ENCODE peak calls at places on chromosome 1, in ten cellular contexts. J is astrocyte; P is uterus; E is Peyer's patch; M is CD8-positive, alpha-beta T cell; C is A549; O is tibial artery; G is breast epithelium; A is ovary; Z is IMR-90. I is an unnamed sample.

GRCh38 chr1:231395051-231395995 is 26.8 kb downstream of the EGLN1 start:
- DNase-seq in J (peak; percentile 99), P (peak; percentile 35), E (no peak), M (no peak), C (peak; percentile 91), O (no peak), G (no peak), A (no peak), Z (peak; percentile 98), I (no peak)

GRCh38 chr1:212762839-212763238 is 28.7 kb downstream of the NSL1 start:
- DNase-seq in J (no peak), P (no peak), E (no peak), M (no peak), C (no peak), O (no peak), G (no peak), A (no peak), Z (no peak), I (no peak)

GRCh38 chr1:43143441-43143888 is 28.6 kb downstream of the EBNA1BP2 start:
- DNase-seq in J (no peak), P (no peak), E (no peak), M (no peak), C (peak; percentile 56), O (no peak), G (no peak), A (no peak), Z (no peak), I (no peak)

GRCh38 chr1:45297604-45298356 is 28.9 kb upstream of the HPDL start:
- DNase-seq in J (no peak), P (no peak), E (no peak), M (no peak), C (no peak), O (no peak), G (no peak), A (no peak), Z (no peak), I (no peak)

GRCh38 chr1:151935154-151935553 is 25.8 kb upstream of the THEM4 start:
- DNase-seq in J (peak; percentile 41), P (no peak), E (no peak), M (no peak), C (no peak), O (no peak), G (no peak), A (no peak), Z (peak; percentile 41), I (no peak)

GRCh38 chr1:73868824-73869223 is 329.2 kb downstream of the LRRIQ3 start:
- DNase-seq in J (no peak), P (no peak), E (no peak), M (no peak), C (no peak), O (no peak), G (no peak), A (no peak), Z (no peak), I (no peak)

GRCh38 chr1:22747021-22747734 is 36.5 kb downstream of the EPHB2 start:
- DNase-seq in J (peak; percentile 93), P (no peak), E (no peak), M (no peak), C (peak; percentile 83), O (no peak), G (no peak), A (no peak), Z (peak; percentile 91), I (no peak)

GRCh38 chr1:85689788-85690404 is 18.3 kb downstream of the ZNHIT6 start:
- DNase-seq in J (no peak), P (no peak), E (no peak), M (no peak), C (no peak), O (no peak), G (no peak), A (no peak), Z (no peak), I (no peak)

GRCh38 chr1:17184822-17185484 is 20.0 kb upstream of the PADI1 start:
- DNase-seq in J (no peak), P (no peak), E (no peak), M (no peak), C (no peak), O (no peak), G (no peak), A (peak; percentile 8), Z (no peak), I (no peak)

GRCh38 chr1:36446780-36447179 is 3.5 kb downstream of the OSCP1 start:
- DNase-seq in J (no peak), P (no peak), E (no peak), M (no peak), C (no peak), O (no peak), G (no peak), A (no peak), Z (no peak), I (no peak)

GRCh38 chr1:8154621-8155052 is 128.5 kb upstream of the ERRFI1 start:
- DNase-seq in J (peak; percentile 88), P (no peak), E (no peak), M (no peak), C (peak; percentile 74), O (no peak), G (no peak), A (no peak), Z (peak; percentile 74), I (no peak)

GRCh38 chr1:10613861-10614260 is 139.1 kb downstream of the PEX14 start:
- DNase-seq in J (no peak), P (no peak), E (no peak), M (no peak), C (no peak), O (no peak), G (peak; percentile 27), A (no peak), Z (no peak), I (no peak)
- H3K9me3 ChIP-seq in J (no peaks in the 10 kb centered on the region), P (no peaks in the 10 kb centered on the region), E (no peaks in the 10 kb centered on the region), M (no peaks in the 10 kb centered on the region), C (no peaks in the 10 kb centered on the region), O (no peaks in the 10 kb centered on the region), G (no peaks in the 10 kb centered on the region), A (no peaks in the 10 kb centered on the region), Z (no peaks in the 10 kb centered on the region), I (no peaks in the 10 kb centered on the region)

DNA sequence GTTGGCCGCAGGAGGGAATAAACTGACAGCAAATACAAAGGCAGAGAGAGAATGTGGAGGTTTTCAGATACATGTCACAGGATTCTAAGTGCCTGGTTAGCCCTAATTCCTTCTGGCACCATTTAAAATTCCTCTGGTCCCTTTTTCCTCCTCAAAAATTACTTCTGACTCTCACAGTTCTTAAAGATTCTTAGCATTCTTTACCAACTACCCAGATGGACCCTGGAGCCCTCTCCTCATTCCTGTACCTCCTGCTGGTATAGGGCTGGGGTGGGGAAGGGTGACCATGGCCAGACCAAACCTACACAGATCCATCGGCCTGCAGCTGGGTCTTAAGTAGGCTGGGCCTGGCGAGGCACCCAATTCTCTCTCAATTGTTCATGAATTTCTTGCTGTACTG is 7.2 kb downstream of the MKNK1 start:
- DNase-seq in J (no peak), P (no peak), E (no peak), M (no peak), C (no peak), O (no peak), G (no peak), A (no peak), Z (no peak), I (no peak)
- H3K4me1 ChIP-seq in J (no peaks in the 10 kb centered on the region), P (no peaks in the 10 kb centered on the region), E (no peaks in the 10 kb centered on the region), M (peaks cover 25% of the 10 kb centered on the region), C (no peaks in the 10 kb centered on the region), O (peaks cover 5% of the 10 kb centered on the region), G (no peaks in the 10 kb centered on the region), A (peaks cover 3% of the 10 kb centered on the region), Z (peaks cover 8% of the 10 kb centered on the region), I (peaks cover 49% of the 10 kb centered on the region)

GRCh38 chr1:150160964-150161626 is 11.4 kb downstream of the PLEKHO1 start:
- DNase-seq in J (peak; percentile 54), P (peak; percentile 40), E (no peak), M (no peak), C (no peak), O (no peak), G (no peak), A (no peak), Z (peak; percentile 54), I (no peak)
- H3K27ac ChIP-seq in J (peak overlapping the region; percentile 89), P (peak overlapping the region; percentile 99), E (peak overlapping the region; percentile 83), M (no peak overlapping the region), C (no peak overlapping the region), O (peak overlapping the region; percentile 97), G (peak overlapping the region; percentile 98), A (peak overlapping the region; percentile 93), Z (peak overlapping the region; percentile 85), I (no peak overlapping the region)

GRCh38 chr1:83554174-83554573 is 444.8 kb downstream of the TTLL7 start:
- DNase-seq in J (no peak), P (no peak), E (no peak), M (no peak), C (no peak), O (no peak), G (no peak), A (no peak), Z (no peak), I (no peak)
- H3K9me3 ChIP-seq in J (no peaks in the 10 kb centered on the region), P (no peaks in the 10 kb centered on the region), E (no peaks in the 10 kb centered on the region), M (no peaks in the 10 kb centered on the region), C (no peaks in the 10 kb centered on the region), O (no peaks in the 10 kb centered on the region), G (no peaks in the 10 kb centered on the region), A (no peaks in the 10 kb centered on the region), Z (no peaks in the 10 kb centered on the region), I (no peaks in the 10 kb centered on the region)

DNA sequence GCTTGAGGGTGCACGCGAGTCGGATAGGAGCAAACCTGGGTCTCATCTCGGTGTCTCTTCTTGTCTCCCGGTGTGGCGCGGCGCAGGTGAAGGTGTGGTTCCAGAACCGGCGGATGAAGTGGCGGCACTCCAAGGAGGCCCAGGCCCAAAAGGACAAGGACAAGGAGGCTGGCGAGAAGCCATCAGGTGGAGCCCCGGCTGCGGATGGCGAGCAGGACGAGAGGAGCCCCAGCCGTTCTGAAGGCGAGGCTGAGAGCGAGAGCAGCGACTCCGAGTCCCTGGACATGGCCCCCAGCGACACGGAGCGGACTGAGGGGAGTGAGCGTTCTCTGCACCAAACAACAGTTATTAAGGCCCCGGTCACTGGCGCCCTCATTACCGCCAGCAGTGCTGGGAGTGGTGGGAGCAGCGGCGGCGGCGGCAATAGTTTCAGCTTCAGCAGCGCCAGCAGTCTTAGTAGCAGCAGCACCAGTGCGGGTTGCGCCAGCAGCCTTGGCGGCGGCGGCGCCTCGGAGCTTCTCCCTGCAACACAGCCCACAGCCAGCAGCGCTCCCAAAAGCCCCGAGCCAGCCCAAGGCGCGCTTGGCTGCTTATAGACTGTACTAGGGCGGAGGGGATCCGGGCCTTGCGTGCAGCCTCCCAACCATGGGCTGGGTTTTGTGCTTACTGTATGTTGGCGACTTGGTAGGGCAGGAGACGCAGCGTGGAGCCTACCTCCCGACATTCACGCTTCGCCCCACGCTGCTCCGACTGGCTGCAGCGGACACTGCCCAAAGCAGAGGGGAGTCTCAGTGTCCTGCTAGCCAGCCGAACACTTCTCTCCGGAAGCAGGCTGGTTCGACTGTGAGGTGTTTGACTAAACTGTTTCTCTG is 5.1 kb downstream of the HLX start:
- DNase-seq in J (no peak), P (no peak), E (no peak), M (no peak), C (no peak), O (no peak), G (no peak), A (peak; percentile 57), Z (no peak), I (no peak)
- H3K4me1 ChIP-seq in J (peaks cover 5% of the 10 kb centered on the region), P (peaks cover 4% of the 10 kb centered on the region), E (no peaks in the 10 kb centered on the region), M (peaks cover 6% of the 10 kb centered on the region), C (peaks cover 18% of the 10 kb centered on the region), O (peaks cover 16% of the 10 kb centered on the region), G (peaks cover 3% of the 10 kb centered on the region), A (peaks cover 2% of the 10 kb centered on the region), Z (peaks cover 9% of the 10 kb centered on the region), I (peaks cover 16% of the 10 kb centered on the region)